ENCODE peak calls at places on chromosome 18, in ten cellular contexts. W is stimulated activated CD8-positive, alpha-beta memory T cell treated with anti-CD3 and anti-CD28 coated beads, Interleukin-4, amount 100 ng/mL, for 48 hours; U is amygdala; O is K562; N is RKO; E is EH; T is A172; Q is HFFc6; R is stimulated activated CD4-positive, alpha-beta T cell treated with anti-CD3 and anti-CD28 coated beads, TNF-alpha, amount 100 ng/mL, for 48 hours; F is IMR-90. L is an unnamed sample.

GRCh38 chr18:26685438-26686173 is 137.3 kb upstream of the KCTD1 start:
- DNase-seq in T (no peak), F (no peak), U (no peak), W (no peak), Q (no peak), E (no peak), R (no peak), N (no peak), O (no peak), L (no peak)

GRCh38 chr18:2223859-2224258 is 347.4 kb downstream of the METTL4 start:
- DNase-seq in N (peak; percentile 35), E (peak; percentile 52), Q (peak; percentile 29), W (no peak), O (peak; percentile 29), T (peak; percentile 74), F (peak; percentile 6), U (no peak), R (no peak), L (no peak)

GRCh38 chr18:3347286-3347803 is 85.4 kb downstream of the MYL12B start:
- DNase-seq in T (no peak), O (no peak), Q (no peak), W (no peak), N (no peak), R (no peak), E (no peak), F (no peak), U (no peak), L (no peak)

GRCh38 chr18:52748343-52748742 is 408.3 kb downstream of the DCC start:
- DNase-seq in E (no peak), T (no peak), O (no peak), W (no peak), U (no peak), R (no peak), F (no peak), N (no peak), Q (no peak), L (no peak)

GRCh38 chr18:25239636-25240468 is 112.1 kb downstream of the ZNF521 start:
- DNase-seq in W (no peak), E (peak; percentile 28), U (no peak), R (no peak), T (no peak), Q (no peak), N (no peak), F (peak; percentile 35), O (peak; percentile 56), L (peak; percentile 95)

GRCh38 chr18:72692086-72692485 is 147.9 kb upstream of the CBLN2 start:
- DNase-seq in R (no peak), O (no peak), E (no peak), Q (no peak), W (no peak), U (no peak), F (no peak), T (no peak), N (no peak), L (no peak)

GRCh38 chr18:13368080-13368813 is 149.7 kb downstream of the LDLRAD4 start:
- DNase-seq in F (no peak), Q (no peak), E (no peak), O (no peak), W (no peak), N (no peak), U (no peak), T (no peak), R (no peak), L (no peak)

GRCh38 chr18:9869713-9870430 is 15.9 kb upstream of the TXNDC2 start:
- DNase-seq in Q (peak; percentile 81), U (no peak), W (no peak), R (no peak), E (peak; percentile 89), F (peak; percentile 64), T (peak; percentile 90), N (peak; percentile 64), O (peak; percentile 94), L (no peak)

GRCh38 chr18:12079504-12080237 is 14.0 kb upstream of the ANKRD62 start:
- DNase-seq in O (no peak), E (peak; percentile 55), Q (no peak), R (no peak), W (no peak), U (no peak), F (peak; percentile 30), T (peak; percentile 47), N (no peak), L (no peak)

GRCh38 chr18:67239826-67240225 is 276.7 kb downstream of the DSEL start:
- DNase-seq in Q (no peak), R (no peak), T (no peak), U (no peak), F (no peak), E (no peak), O (no peak), N (no peak), W (peak; percentile 33), L (no peak)

GRCh38 chr18:9705183-9705864 is 2.8 kb upstream of the RAB31 start:
- DNase-seq in N (no peak), E (peak; percentile 77), Q (peak; percentile 61), T (peak; percentile 75), U (no peak), F (peak; percentile 76), O (peak; percentile 57), W (no peak), R (no peak), L (no peak)

GRCh38 chr18:31857516-31858106 is 85.3 kb downstream of the TRAPPC8 start:
- DNase-seq in F (no peak), E (no peak), N (no peak), U (no peak), Q (no peak), W (no peak), T (no peak), R (no peak), O (no peak), L (peak; percentile 12)

GRCh38 chr18:34729740-34730338 is 19.7 kb downstream of the DTNA start:
- DNase-seq in F (no peak), U (no peak), Q (no peak), O (no peak), T (no peak), N (no peak), E (no peak), W (no peak), R (no peak), L (no peak)

GRCh38 chr18:58046087-58046793 is 2.2 kb downstream of the NEDD4L start:
- DNase-seq in Q (no peak), W (no peak), N (no peak), U (peak; percentile 6), T (no peak), E (peak; percentile 13), R (no peak), O (no peak), F (no peak), L (no peak)

GRCh38 chr18:74450626-74451025 is 6.5 kb downstream of the DIPK1C start:
- DNase-seq in R (no peak), F (no peak), N (no peak), W (no peak), U (peak; percentile 15), T (no peak), O (no peak), Q (no peak), E (no peak), L (no peak)

GRCh38 chr18:59094569-59094968 is 45.1 kb upstream of the SEC11C start:
- DNase-seq in R (no peak), T (no peak), F (no peak), W (no peak), Q (no peak), O (no peak), N (no peak), E (no peak), U (no peak), L (no peak)

GRCh38 chr18:5895300-5895885 is at the start of gene TMEM200C:
- DNase-seq in U (no peak), F (peak; percentile 43), N (no peak), O (no peak), Q (no peak), E (peak; percentile 9), R (no peak), T (no peak), W (no peak), L (no peak)

GRCh38 chr18:64134044-64134757 is 14.7 kb downstream of the LINC00305 start:
- DNase-seq in E (no peak), W (no peak), F (no peak), O (no peak), T (peak; percentile 26), R (no peak), N (no peak), Q (no peak), U (no peak), L (no peak)

GRCh38 chr18:43213816-43214215 is 63.5 kb downstream of the SYT4 start:
- DNase-seq in W (no peak), Q (no peak), N (no peak), U (no peak), T (no peak), F (no peak), O (no peak), R (no peak), E (no peak), L (no peak)

GRCh38 chr18:80105369-80106167 is 3.5 kb upstream of the ADNP2 start:
- DNase-seq in Q (no peak), T (no peak), O (peak; percentile 10), W (peak; percentile 45), E (no peak), F (no peak), R (peak; percentile 10), U (no peak), N (no peak), L (no peak)

GRCh38 chr18:51668632-51669031 is 471.2 kb upstream of the MEX3C start:
- DNase-seq in U (no peak), O (no peak), N (no peak), F (no peak), W (no peak), Q (no peak), R (no peak), E (no peak), T (no peak), L (no peak)

GRCh38 chr18:63138469-63139340 is 180.9 kb downstream of the BCL2 start:
- DNase-seq in W (no peak), F (no peak), R (no peak), O (peak; percentile 16), U (no peak), Q (no peak), E (no peak), N (no peak), T (no peak), L (peak; percentile 57)

GRCh38 chr18:78754311-78755043 is 225.1 kb upstream of the SALL3 start:
- DNase-seq in O (no peak), R (no peak), U (no peak), W (no peak), N (no peak), F (no peak), T (no peak), E (no peak), Q (no peak), L (no peak)

GRCh38 chr18:4204151-4204720 is 250.9 kb downstream of the DLGAP1 start:
- DNase-seq in Q (no peak), R (no peak), T (no peak), F (no peak), W (no peak), E (no peak), U (no peak), O (no peak), N (no peak), L (no peak)

GRCh38 chr18:27500531-27500930 is 315.4 kb upstream of the CHST9 start:
- DNase-seq in N (no peak), T (no peak), R (no peak), U (no peak), F (no peak), Q (no peak), O (no peak), E (no peak), W (no peak), L (no peak)

GRCh38 chr18:57998461-57998860 is 45.6 kb upstream of the NEDD4L start:
- DNase-seq in T (no peak), W (no peak), R (no peak), N (peak; percentile 68), U (no peak), E (peak; percentile 26), F (peak; percentile 65), O (no peak), Q (no peak), L (no peak)

GRCh38 chr18:55318864-55319516 is 269.0 kb downstream of the TCF4 start:
- DNase-seq in T (peak; percentile 8), R (no peak), E (peak; percentile 75), Q (peak; percentile 42), N (no peak), U (no peak), W (no peak), O (no peak), F (peak; percentile 82), L (no peak)

GRCh38 chr18:62282188-62282629 is 42.9 kb upstream of the TNFRSF11A start:
- DNase-seq in T (peak; percentile 20), N (no peak), F (peak; percentile 84), O (no peak), Q (peak; percentile 65), E (peak; percentile 83), R (no peak), U (no peak), W (no peak), L (no peak)